ENCODE peak calls at places on chromosomes 12 and 14, in five cellular contexts. One of them, this sample, is unnamed.

GRCh38 chr12:90398437-90398836 is 556.5 kb downstream of the CCER1 start:
- DNase-seq in stomach: no peak
- DNase-seq in GM12878: no peak
- DNase-seq in HCT116: no peak
- DNase-seq in suprapubic skin: no peak
- DNase-seq in this sample: no peak

GRCh38 chr12:57888407-57889157 is 42.1 kb upstream of the CTDSP2 start:
- DNase-seq in GM12878: no peak
- DNase-seq in HCT116: no peak
- DNase-seq in stomach: peak; percentile 61
- DNase-seq in suprapubic skin: no peak
- DNase-seq in this sample: no peak

GRCh38 chr14:93073833-93074769 is 41.6 kb downstream of the ITPK1 start:
- DNase-seq in HCT116: no peak
- DNase-seq in stomach: no peak
- DNase-seq in GM12878: no peak
- DNase-seq in suprapubic skin: no peak
- DNase-seq in this sample: no peak

GRCh38 chr14:61357118-61357517 is 35.7 kb downstream of the PRKCH start:
- DNase-seq in stomach: no peak
- DNase-seq in GM12878: no peak
- DNase-seq in suprapubic skin: no peak
- DNase-seq in HCT116: no peak
- DNase-seq in this sample: no peak

GRCh38 chr14:74302160-74302628 is 540 bp downstream of the ABCD4 start:
- DNase-seq in suprapubic skin: no peak
- DNase-seq in HCT116: no peak
- DNase-seq in GM12878: peak; percentile 25
- DNase-seq in stomach: no peak
- DNase-seq in this sample: no peak

GRCh38 chr14:94850332-94851211 is 80.7 kb upstream of the GSC start:
- DNase-seq in HCT116: no peak
- DNase-seq in suprapubic skin: no peak
- DNase-seq in stomach: peak; percentile 41
- DNase-seq in GM12878: no peak
- DNase-seq in this sample: no peak

GRCh38 chr12:67772276-67773169 is 124.0 kb downstream of the DYRK2 start:
- DNase-seq in stomach: no peak
- DNase-seq in HCT116: no peak
- DNase-seq in suprapubic skin: no peak
- DNase-seq in GM12878: no peak
- DNase-seq in this sample: no peak

GRCh38 chr12:95877622-95878021 is 18.9 kb downstream of the SNRPF start:
- DNase-seq in stomach: no peak
- DNase-seq in HCT116: no peak
- DNase-seq in GM12878: no peak
- DNase-seq in suprapubic skin: no peak
- DNase-seq in this sample: no peak

GRCh38 chr14:104263671-104264358 is 125.4 kb downstream of the KIF26A start:
- DNase-seq in stomach: peak; percentile 20
- DNase-seq in HCT116: no peak
- DNase-seq in suprapubic skin: no peak
- DNase-seq in GM12878: no peak
- DNase-seq in this sample: no peak

GRCh38 chr14:21846227-21846885 is 172.7 kb upstream of the OR4E1 start:
- DNase-seq in stomach: peak; percentile 40
- DNase-seq in GM12878: no peak
- DNase-seq in HCT116: no peak
- DNase-seq in suprapubic skin: no peak
- DNase-seq in this sample: no peak

GRCh38 chr14:77889971-77890442 is 90.1 kb downstream of the ADCK1 start:
- DNase-seq in HCT116: no peak
- DNase-seq in suprapubic skin: no peak
- DNase-seq in GM12878: no peak
- DNase-seq in stomach: no peak
- DNase-seq in this sample: no peak

GRCh38 chr14:80213602-80214001 is 2.3 kb upstream of the DIO2 start:
- DNase-seq in GM12878: no peak
- DNase-seq in suprapubic skin: no peak
- DNase-seq in HCT116: peak; percentile 16
- DNase-seq in stomach: peak; percentile 41
- DNase-seq in this sample: no peak

GRCh38 chr14:63717704-63718103 is 10.2 kb downstream of the SGPP1 start:
- DNase-seq in suprapubic skin: no peak
- DNase-seq in HCT116: peak; percentile 26
- DNase-seq in stomach: no peak
- DNase-seq in GM12878: no peak
- DNase-seq in this sample: no peak

GRCh38 chr12:62562892-62563291 is 96.3 kb downstream of the MON2 start:
- DNase-seq in HCT116: no peak
- DNase-seq in GM12878: no peak
- DNase-seq in stomach: no peak
- DNase-seq in suprapubic skin: no peak
- DNase-seq in this sample: no peak

GRCh38 chr12:120064054-120064940 is 52.3 kb downstream of the RAB35 start:
- DNase-seq in HCT116: no peak
- DNase-seq in suprapubic skin: no peak
- DNase-seq in GM12878: no peak
- DNase-seq in stomach: no peak
- DNase-seq in this sample: no peak

GRCh38 chr12:122747224-122748175 is 5.1 kb upstream of the DENR start:
- DNase-seq in stomach: no peak
- DNase-seq in HCT116: no peak
- DNase-seq in GM12878: no peak
- DNase-seq in suprapubic skin: no peak
- DNase-seq in this sample: no peak

GRCh38 chr14:90839889-90840266 is 23.6 kb upstream of the TTC7B start:
- DNase-seq in GM12878: no peak
- DNase-seq in suprapubic skin: no peak
- DNase-seq in HCT116: no peak
- DNase-seq in stomach: no peak
- DNase-seq in this sample: no peak

GRCh38 chr14:90831821-90832220 is 15.6 kb upstream of the TTC7B start:
- DNase-seq in suprapubic skin: no peak
- DNase-seq in HCT116: no peak
- DNase-seq in stomach: no peak
- DNase-seq in GM12878: no peak
- DNase-seq in this sample: no peak

GRCh38 chr14:90837355-90837754 is 21.1 kb upstream of the TTC7B start:
- DNase-seq in HCT116: no peak
- DNase-seq in stomach: no peak
- DNase-seq in GM12878: no peak
- DNase-seq in suprapubic skin: no peak
- DNase-seq in this sample: no peak

GRCh38 chr14:90839024-90839888 is 23.0 kb upstream of the TTC7B start:
- DNase-seq in HCT116: no peak
- DNase-seq in suprapubic skin: no peak
- DNase-seq in GM12878: no peak
- DNase-seq in stomach: no peak
- DNase-seq in this sample: no peak

GRCh38 chr14:90836692-90837063 is 20.4 kb upstream of the TTC7B start:
- DNase-seq in GM12878: no peak
- DNase-seq in suprapubic skin: no peak
- DNase-seq in stomach: no peak
- DNase-seq in HCT116: no peak
- DNase-seq in this sample: no peak
- TF ChIP-seq POLR2AphosphoS5 in GM12878: no peak
- TF ChIP-seq POLR2AphosphoS5 in suprapubic skin: no peak
- TF ChIP-seq POLR2AphosphoS5 in stomach: no peak
- TF ChIP-seq POLR2AphosphoS5 in HCT116: no peak
- TF ChIP-seq POLR2AphosphoS5 in this sample: no peak

GRCh38 chr12:6644257-6644596 is 3.0 kb downstream of the ACRBP start:
- DNase-seq in GM12878: no peak
- DNase-seq in stomach: no peak
- DNase-seq in suprapubic skin: no peak
- DNase-seq in HCT116: no peak
- DNase-seq in this sample: no peak
- TF ChIP-seq POLR2AphosphoS5 in GM12878: no peak
- TF ChIP-seq POLR2AphosphoS5 in stomach: no peak
- TF ChIP-seq POLR2AphosphoS5 in suprapubic skin: no peak
- TF ChIP-seq POLR2AphosphoS5 in HCT116: no peak
- TF ChIP-seq POLR2AphosphoS5 in this sample: no peak

DNA sequence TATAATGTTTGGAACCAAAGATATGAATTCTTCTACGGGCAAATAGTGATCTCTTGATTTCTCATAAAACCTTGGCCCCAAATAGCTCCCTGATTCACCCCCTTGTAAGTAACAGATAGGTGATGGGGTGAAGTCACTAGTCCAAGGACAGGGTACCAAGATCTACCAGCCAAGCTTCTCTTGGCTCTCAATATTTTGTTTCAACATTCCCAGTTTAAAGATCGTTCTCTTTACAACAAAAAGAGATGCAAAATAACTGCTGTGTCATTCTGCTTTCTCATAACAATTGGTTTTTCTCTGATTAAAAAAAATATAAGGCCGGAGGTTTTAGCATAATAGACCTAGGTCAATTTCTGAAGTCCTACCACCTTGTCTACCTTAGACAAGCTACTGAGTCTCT is 11.8 kb downstream of the PAH start:
- DNase-seq in HCT116: no peak
- DNase-seq in suprapubic skin: no peak
- DNase-seq in GM12878: no peak
- DNase-seq in stomach: no peak
- DNase-seq in this sample: no peak
- TF ChIP-seq POLR2AphosphoS5 in HCT116: no peak
- TF ChIP-seq POLR2AphosphoS5 in suprapubic skin: no peak
- TF ChIP-seq POLR2AphosphoS5 in GM12878: no peak
- TF ChIP-seq POLR2AphosphoS5 in stomach: no peak
- TF ChIP-seq POLR2AphosphoS5 in this sample: no peak

DNA sequence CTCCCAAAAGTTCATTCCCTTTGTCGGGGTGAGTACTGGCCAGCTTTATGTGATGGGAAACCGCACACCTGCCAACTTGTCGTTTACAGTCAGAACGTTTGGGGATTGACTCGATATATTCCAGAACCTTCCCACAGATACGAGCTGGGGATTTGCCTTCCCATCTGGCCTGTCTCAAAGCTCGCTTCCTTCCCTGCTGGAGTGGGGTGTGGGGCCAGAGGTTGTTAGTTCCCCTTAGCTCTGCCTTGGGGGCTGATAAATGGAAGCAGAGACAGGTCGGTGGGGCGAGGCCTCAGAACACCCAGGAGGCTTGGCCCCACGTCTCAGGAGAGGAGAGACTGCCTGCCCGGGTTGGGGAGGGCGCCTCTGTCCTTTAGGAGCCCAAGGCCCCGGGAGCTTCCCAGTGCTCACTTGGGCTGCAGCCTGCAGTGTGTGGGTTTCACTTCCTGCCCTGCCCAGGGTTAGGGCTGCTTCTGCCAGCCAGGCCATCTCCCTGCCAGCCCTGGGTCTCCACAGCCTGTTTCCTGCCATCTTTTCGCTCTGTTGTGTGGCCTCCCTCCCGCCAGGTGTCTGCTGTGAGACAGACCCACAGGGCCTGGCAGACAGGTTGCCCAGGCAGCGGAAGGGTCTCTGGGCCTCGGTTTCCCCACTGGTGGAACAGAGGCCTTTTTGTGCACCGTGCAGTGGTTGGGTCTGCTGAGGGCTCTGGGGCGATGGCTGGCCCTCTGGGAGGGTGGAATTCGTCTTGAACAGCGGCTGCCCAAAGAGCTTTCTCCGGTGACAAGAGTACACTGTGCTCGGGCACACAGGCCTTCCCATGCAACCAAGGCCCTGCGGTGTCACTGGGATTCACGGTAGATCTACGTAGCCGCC is 8.1 kb upstream of the TEX22 start:
- DNase-seq in HCT116: no peak
- DNase-seq in GM12878: no peak
- DNase-seq in suprapubic skin: no peak
- DNase-seq in stomach: no peak
- DNase-seq in this sample: no peak
- TF ChIP-seq POLR2AphosphoS5 in HCT116: no peak
- TF ChIP-seq POLR2AphosphoS5 in GM12878: no peak
- TF ChIP-seq POLR2AphosphoS5 in suprapubic skin: no peak
- TF ChIP-seq POLR2AphosphoS5 in stomach: no peak
- TF ChIP-seq POLR2AphosphoS5 in this sample: no peak

GRCh38 chr14:67694791-67695393 is 672 bp downstream of the RDH11 start:
- DNase-seq in HCT116: peak; percentile 95
- DNase-seq in GM12878: peak; percentile 76
- DNase-seq in stomach: peak; percentile 80
- DNase-seq in suprapubic skin: peak; percentile 72
- DNase-seq in this sample: no peak
- TF ChIP-seq POLR2AphosphoS5 in HCT116: peak; percentile 78
- TF ChIP-seq POLR2AphosphoS5 in GM12878: no peak
- TF ChIP-seq POLR2AphosphoS5 in stomach: no peak
- TF ChIP-seq POLR2AphosphoS5 in suprapubic skin: no peak
- TF ChIP-seq POLR2AphosphoS5 in this sample: no peak

DNA sequence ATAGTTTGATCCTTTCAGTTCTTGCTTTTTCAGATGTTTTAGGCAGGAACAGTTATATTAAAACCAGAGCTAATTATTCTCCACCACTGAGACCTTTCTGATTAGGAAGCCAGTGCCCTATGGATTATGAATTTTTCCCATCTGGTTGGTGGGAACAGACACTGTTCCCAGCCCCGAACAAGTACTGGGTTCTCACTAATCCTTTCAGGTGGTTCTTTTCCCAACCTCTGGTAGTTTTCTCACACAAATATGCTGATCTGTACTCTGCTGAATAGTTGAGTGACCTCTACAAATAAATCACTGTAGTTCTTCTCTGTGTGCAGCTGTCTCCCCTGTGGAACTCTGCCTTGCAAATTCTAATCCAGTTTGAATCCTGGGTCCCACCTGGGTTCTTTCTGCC is 91.0 kb upstream of the DYNC1H1 start:
- DNase-seq in suprapubic skin: no peak
- DNase-seq in GM12878: no peak
- DNase-seq in stomach: no peak
- DNase-seq in HCT116: no peak
- DNase-seq in this sample: no peak
- TF ChIP-seq POLR2AphosphoS5 in suprapubic skin: no peak
- TF ChIP-seq POLR2AphosphoS5 in GM12878: no peak
- TF ChIP-seq POLR2AphosphoS5 in stomach: no peak
- TF ChIP-seq POLR2AphosphoS5 in HCT116: no peak
- TF ChIP-seq POLR2AphosphoS5 in this sample: no peak

DNA sequence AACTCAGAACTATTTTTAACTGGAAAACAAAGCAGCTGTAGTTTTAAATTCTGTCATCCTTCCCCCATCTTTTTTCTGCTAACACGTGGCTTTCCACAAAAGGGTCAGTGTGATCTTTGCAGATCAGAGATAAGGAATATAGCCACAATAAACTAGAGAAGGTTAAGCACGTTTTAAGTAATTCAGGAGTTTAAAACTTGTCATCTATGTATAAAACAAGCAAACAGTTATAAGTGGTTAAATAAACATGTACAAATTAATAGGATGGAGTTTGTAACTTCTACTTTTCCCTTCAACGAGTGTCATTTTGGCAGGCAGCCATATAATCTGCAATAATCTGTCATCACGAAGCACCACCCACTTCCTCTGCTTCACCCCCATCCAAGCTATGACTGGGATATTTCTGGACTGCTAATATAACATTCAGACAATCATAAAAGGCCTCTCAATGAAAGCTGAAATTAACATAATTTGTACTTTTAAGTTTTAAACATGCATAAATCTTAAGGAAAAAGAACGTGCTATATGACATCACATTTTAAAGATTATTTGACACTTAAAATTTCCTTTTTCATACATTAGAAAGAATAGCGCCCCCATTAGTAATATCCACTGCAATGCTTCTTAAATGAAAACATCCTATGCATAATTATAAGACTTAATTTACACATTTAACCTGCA is 15.2 kb downstream of the TAOK3 start:
- DNase-seq in stomach: no peak
- DNase-seq in HCT116: peak; percentile 63
- DNase-seq in suprapubic skin: no peak
- DNase-seq in GM12878: peak; percentile 62
- DNase-seq in this sample: no peak
- TF ChIP-seq POLR2AphosphoS5 in stomach: no peak
- TF ChIP-seq POLR2AphosphoS5 in HCT116: no peak
- TF ChIP-seq POLR2AphosphoS5 in suprapubic skin: no peak
- TF ChIP-seq POLR2AphosphoS5 in GM12878: peak; percentile 51
- TF ChIP-seq POLR2AphosphoS5 in this sample: no peak